ENCODE peak calls at places on chromosomes 4 and X, in six cellular contexts. Y is fibroblast of lung, Q is heart left ventricle, V is A549, F is SJSA1, J is PC-3. D is an unnamed sample.

GRCh38 chr4:26819478-26819877 is 41.2 kb upstream of the STIM2 start:
- DNase-seq in Y (no peak), Q (no peak), V (no peak), F (no peak), J (no peak), D (no peak)

GRCh38 chr4:172042714-172043114 is 229.5 kb downstream of the GALNTL6 start:
- DNase-seq in Y (peak; percentile 19), Q (no peak), V (peak; percentile 6), F (peak; percentile 2), J (peak; percentile 53), D (peak; percentile 44)

GRCh38 chr4:2929469-2929868 is 33.7 kb downstream of the NOP14 start:
- DNase-seq in Y (no peak), Q (no peak), V (no peak), F (no peak), J (no peak), D (no peak)

GRCh38 chrX:154310991-154311541 is 15.5 kb downstream of the TKTL1 start:
- DNase-seq in Y (peak; percentile 10), Q (peak; percentile 13), V (no peak), F (no peak), J (no peak), D (no peak)

GRCh38 chr4:102663073-102663472 is 97.7 kb downstream of the MANBA start:
- DNase-seq in Y (peak; percentile 86), Q (no peak), V (no peak), F (no peak), J (peak; percentile 53), D (peak; percentile 83)

GRCh38 chrX:118528089-118528753 is 32.6 kb downstream of the DOCK11 start:
- DNase-seq in Y (no peak), Q (no peak), V (no peak), F (no peak), J (no peak), D (no peak)

GRCh38 chr4:165874072-165874798 is 1.2 kb downstream of the TLL1 start:
- DNase-seq in Y (no peak), Q (no peak), V (no peak), F (no peak), J (peak; percentile 37), D (peak; percentile 22)

GRCh38 chrX:114611018-114611619 is 27.2 kb downstream of the HTR2C start:
- DNase-seq in Y (peak; percentile 19), Q (no peak), V (peak; percentile 32), F (peak; percentile 1), J (peak; percentile 65), D (no peak)

GRCh38 chr4:75211422-75211821 is 278.5 kb downstream of the PARM1 start:
- DNase-seq in Y (no peak), Q (no peak), V (no peak), F (no peak), J (no peak), D (no peak)

GRCh38 chrX:19178402-19178801 is 56.1 kb upstream of the ADGRG2 start:
- DNase-seq in Y (no peak), Q (no peak), V (no peak), F (no peak), J (no peak), D (no peak)

GRCh38 chrX:19176901-19177630 is 54.8 kb upstream of the ADGRG2 start:
- DNase-seq in Y (no peak), Q (no peak), V (no peak), F (no peak), J (no peak), D (no peak)

GRCh38 chrX:19172741-19173140 is 50.5 kb upstream of the ADGRG2 start:
- DNase-seq in Y (no peak), Q (no peak), V (no peak), F (no peak), J (peak; percentile 9), D (no peak)

GRCh38 chrX:19177710-19178109 is 55.4 kb upstream of the ADGRG2 start:
- DNase-seq in Y (peak; percentile 60), Q (no peak), V (no peak), F (no peak), J (no peak), D (no peak)

DNA sequence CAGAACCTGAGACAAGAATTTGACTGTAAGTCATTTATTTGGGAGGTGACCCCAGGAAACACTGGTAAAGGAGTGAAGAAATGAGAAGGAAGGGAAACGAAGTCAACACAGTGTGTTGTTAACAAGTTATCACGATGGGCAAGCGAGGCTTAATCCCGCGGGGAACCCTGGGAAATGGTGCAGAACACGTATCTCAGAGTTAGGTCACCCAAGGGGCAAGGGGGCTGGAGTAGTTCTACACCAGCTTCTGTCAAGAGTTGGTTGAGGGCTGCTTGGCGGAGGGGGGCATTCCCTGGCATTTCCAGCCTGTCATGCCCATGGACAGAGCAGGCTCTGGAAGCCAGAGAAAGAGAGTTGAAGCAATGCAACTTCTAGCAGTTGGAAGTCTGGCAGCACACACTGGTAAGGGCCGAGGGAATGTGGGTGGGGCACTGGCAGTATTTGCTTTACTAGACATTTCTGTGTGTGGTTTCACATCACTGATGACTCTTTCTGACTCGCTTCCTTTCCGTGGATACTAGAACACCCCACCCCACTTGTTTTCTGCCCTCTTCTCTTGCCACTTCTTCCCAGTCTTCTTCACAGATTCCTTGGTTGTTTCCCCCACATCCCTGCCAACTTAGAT is 52.2 kb upstream of the ADGRG2 start:
- DNase-seq in Y (peak; percentile 60), Q (peak; percentile 29), V (peak; percentile 81), F (no peak), J (peak; percentile 91), D (peak; percentile 60)
- H3K27ac ChIP-seq in Y (peak overlapping the region; percentile 34), Q (no peak overlapping the region), V (peak overlapping the region; percentile 51), F (no peak overlapping the region), J (peak overlapping the region; percentile 86), D (peak overlapping the region; percentile 52)

GRCh38 chrX:15319075-15319474 is 3.6 kb upstream of the ASB11 start:
- DNase-seq in Y (no peak), Q (no peak), V (no peak), F (no peak), J (no peak), D (no peak)
- H3K27ac ChIP-seq in Y (no peak overlapping the region), Q (no peak overlapping the region), V (no peak overlapping the region), F (no peak overlapping the region), J (no peak overlapping the region), D (no peak overlapping the region)

DNA sequence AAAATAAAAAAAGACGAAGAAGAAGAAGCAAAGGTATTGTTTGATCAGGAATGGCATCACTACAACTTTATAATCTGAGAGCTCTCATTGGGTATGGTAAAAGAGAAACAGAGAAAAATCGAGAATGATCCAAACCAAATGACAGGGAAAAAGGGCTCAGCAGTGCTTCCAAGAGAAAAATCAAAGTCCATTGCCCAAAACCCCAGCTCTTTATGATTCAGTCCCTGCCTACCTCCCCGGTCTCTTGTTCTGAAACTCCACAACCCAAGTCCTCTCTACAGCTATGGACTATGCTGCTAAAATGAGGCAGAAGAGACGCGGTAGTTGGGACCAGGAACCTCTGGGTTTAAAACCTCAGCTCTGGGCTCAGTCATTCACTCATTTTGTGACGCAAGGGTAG is 341.1 kb upstream of the PPARGC1A start:
- DNase-seq in Y (no peak), Q (no peak), V (no peak), F (no peak), J (no peak), D (no peak)
- H3K27ac ChIP-seq in Y (no peak overlapping the region), Q (no peak overlapping the region), V (no peak overlapping the region), F (no peak overlapping the region), J (no peak overlapping the region), D (no peak overlapping the region)

DNA sequence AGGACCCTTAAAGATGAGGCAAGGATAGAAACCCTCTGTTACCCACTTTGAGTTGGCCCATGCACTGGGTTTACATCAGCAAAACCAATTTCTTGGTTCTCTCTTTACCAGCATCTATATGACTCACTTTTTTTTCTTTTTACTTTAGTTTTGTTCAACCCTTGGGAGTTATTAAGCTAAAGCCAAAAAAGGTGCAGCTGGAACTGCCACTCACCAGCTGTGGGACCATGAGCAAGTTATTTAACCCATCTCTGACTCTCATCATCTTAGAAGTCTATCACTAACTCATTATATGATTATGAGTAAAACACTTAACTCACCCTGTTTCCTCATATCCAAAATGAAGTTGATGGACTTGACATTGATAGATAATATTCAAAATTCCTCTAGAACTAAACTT is 53.4 kb downstream of the GABRB1 start:
- DNase-seq in Y (no peak), Q (no peak), V (no peak), F (no peak), J (no peak), D (no peak)
- H3K27ac ChIP-seq in Y (no peak overlapping the region), Q (no peak overlapping the region), V (no peak overlapping the region), F (no peak overlapping the region), J (no peak overlapping the region), D (no peak overlapping the region)

GRCh38 chr4:127783026-127783769 is 1.1 kb downstream of the HSPA4L start:
- DNase-seq in Y (peak; percentile 86), Q (peak; percentile 80), V (peak; percentile 64), F (peak; percentile 42), J (peak; percentile 35), D (peak; percentile 99)
- H3K27ac ChIP-seq in Y (peak overlapping the region; percentile 78), Q (peak overlapping the region; percentile 51), V (peak overlapping the region; percentile 84), F (no peak overlapping the region), J (no peak overlapping the region), D (peak overlapping the region; percentile 97)

DNA sequence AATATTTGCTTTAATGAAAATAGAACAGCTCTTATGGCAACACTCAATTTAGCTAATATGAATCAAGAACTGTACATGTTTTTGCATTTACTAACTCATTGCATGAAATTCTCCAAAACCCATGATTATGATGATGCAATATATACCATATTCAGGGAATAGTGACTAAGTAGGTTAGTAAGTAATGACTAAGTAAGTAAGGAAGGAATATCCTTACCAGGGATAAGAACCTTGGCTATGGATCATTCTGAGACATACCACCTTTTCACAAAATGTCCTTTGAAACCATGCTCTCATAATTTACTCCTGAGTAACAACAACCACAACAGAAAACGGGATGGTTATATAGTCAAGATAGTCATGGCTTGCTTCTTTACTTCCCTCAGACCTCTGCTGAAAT is 1513.0 kb downstream of the STIM2 start:
- DNase-seq in Y (peak; percentile 42), Q (no peak), V (no peak), F (no peak), J (peak; percentile 3), D (peak; percentile 78)
- H3K27ac ChIP-seq in Y (no peak overlapping the region), Q (no peak overlapping the region), V (no peak overlapping the region), F (no peak overlapping the region), J (no peak overlapping the region), D (no peak overlapping the region)